ENCODE peak calls at places on chromosome 1, in seven cellular contexts. J is mesenteric fat pad; C is RWPE1; R is stimulated activated CD8-positive, alpha-beta memory T cell treated with anti-CD3 and anti-CD28 coated beads, Interleukin-2, amount 100 ng/mL, for 1 hour; S is NCI-H1930; P is NCI-H446 treated with DMSO at 0.1 percent for 48 hours; V is NCI-H1105 treated with DMSO at 0.1 percent for 48 hours. Q is an unnamed sample.

GRCh38 chr1:9281907-9282306 is 10.8 kb upstream of the SPSB1 start:
- DNase-seq in R (no peak), P (no peak), J (no peak), C (no peak), V (no peak), S (no peak), Q (no peak)

GRCh38 chr1:233395852-233396646 is 68.5 kb downstream of the MAP3K21 start:
- DNase-seq in P (no peak), V (no peak), S (no peak), C (no peak), R (no peak), J (no peak), Q (no peak)

GRCh38 chr1:212915245-212916091 is 34.9 kb upstream of the VASH2 start:
- DNase-seq in J (no peak), R (no peak), S (no peak), P (peak; percentile 71), V (peak; percentile 73), C (no peak), Q (no peak)

GRCh38 chr1:196271212-196271947 is 336.9 kb downstream of the KCNT2 start:
- DNase-seq in P (no peak), C (no peak), R (no peak), J (no peak), V (no peak), S (no peak), Q (no peak)

GRCh38 chr1:145871994-145872411 is 13.1 kb upstream of the PIAS3 start:
- DNase-seq in C (no peak), P (no peak), V (no peak), J (no peak), S (no peak), R (peak; percentile 4), Q (no peak)

GRCh38 chr1:86421601-86422280 is 2.2 kb upstream of the CLCA2 start:
- DNase-seq in S (no peak), C (peak; percentile 14), R (no peak), V (no peak), P (no peak), J (no peak), Q (no peak)

GRCh38 chr1:154726903-154727302 is 118.9 kb upstream of the ADAR start:
- DNase-seq in V (no peak), R (no peak), C (no peak), J (no peak), P (no peak), S (no peak), Q (no peak)

GRCh38 chr1:215599418-215599817 is 32.3 kb downstream of the KCTD3 start:
- DNase-seq in V (peak; percentile 64), S (no peak), P (no peak), C (no peak), J (no peak), R (no peak), Q (no peak)

GRCh38 chr1:184622136-184622823 is 132.4 kb downstream of the EDEM3 start:
- DNase-seq in V (peak; percentile 85), S (no peak), P (peak; percentile 46), R (no peak), C (peak; percentile 20), J (no peak), Q (no peak)

GRCh38 chr1:223707270-223708000 is 4.9 kb upstream of the CAPN2 start:
- DNase-seq in S (no peak), R (no peak), P (no peak), C (peak; percentile 88), J (no peak), V (no peak), Q (peak; percentile 89)

GRCh38 chr1:37989381-37989930 is 366 bp downstream of the SF3A3 start:
- DNase-seq in J (no peak), V (no peak), C (no peak), R (no peak), P (peak; percentile 7), S (no peak), Q (peak; percentile 80)

GRCh38 chr1:36771222-36771621 is 263.1 kb downstream of the GRIK3 start:
- DNase-seq in V (no peak), P (no peak), J (peak; percentile 60), C (no peak), S (no peak), R (no peak), Q (no peak)

GRCh38 chr1:219039755-219040154 is 133.9 kb upstream of the LYPLAL1 start:
- DNase-seq in V (no peak), J (no peak), S (no peak), R (no peak), C (no peak), P (no peak), Q (no peak)

GRCh38 chr1:47794530-47794929 is 202.7 kb downstream of the TRABD2B start:
- DNase-seq in J (no peak), P (no peak), V (no peak), S (no peak), R (no peak), C (no peak), Q (no peak)

GRCh38 chr1:221699582-221700519 is 42.0 kb downstream of the DUSP10 start:
- DNase-seq in S (no peak), J (no peak), V (no peak), P (no peak), C (no peak), R (no peak), Q (no peak)

GRCh38 chr1:88946845-88947244 is 45.6 kb downstream of the KYAT3 start:
- DNase-seq in R (no peak), P (no peak), S (no peak), V (no peak), J (no peak), C (no peak), Q (no peak)

GRCh38 chr1:231701306-231701705 is 74.7 kb downstream of the DISC1 start:
- DNase-seq in V (no peak), J (no peak), R (no peak), C (no peak), P (no peak), S (no peak), Q (no peak)

GRCh38 chr1:117654485-117655219 is 48.8 kb downstream of the TENT5C start:
- DNase-seq in S (no peak), V (no peak), P (no peak), R (no peak), C (no peak), J (peak; percentile 24), Q (no peak)